ENCODE peak calls at places on chromosomes 16 and 17, in four cellular contexts. V is IMR-90, L is H9, E is mesendoderm. Z is an unnamed sample.
A peak's percentile ranks its signal among the peaks of the same experiment; 100 is the strongest.

GRCh38 chr17:68600881-68601564 is at the start of gene FAM20A:
- DNase-seq in V (no peak), L (peak; percentile 68), E (peak; percentile 69), Z (peak; percentile 67)

GRCh38 chr16:4772351-4772750 is 5.4 kb upstream of the ZNF500 start:
- DNase-seq in V (no peak), L (no peak), E (no peak), Z (no peak)

GRCh38 chr17:74923538-74924249 is 379 bp upstream of the OTOP2 start:
- DNase-seq in V (peak; percentile 27), L (peak; percentile 79), E (peak; percentile 37), Z (peak; percentile 89)

GRCh38 chr16:68079616-68080344 is 5.4 kb upstream of the NFATC3 start:
- DNase-seq in V (no peak), L (no peak), E (no peak), Z (no peak)

GRCh38 chr17:70503449-70503848 is 334.1 kb downstream of the KCNJ2 start:
- DNase-seq in V (no peak), L (no peak), E (no peak), Z (no peak)

GRCh38 chr17:28295677-28296578 is 23.1 kb upstream of the TMEM97 start:
- DNase-seq in V (no peak), L (no peak), E (no peak), Z (no peak)

GRCh38 chr17:17179371-17179827 is 26.7 kb downstream of the PLD6 start:
- DNase-seq in V (peak; percentile 31), L (no peak), E (no peak), Z (no peak)

GRCh38 chr17:46024590-46024989 is 25.5 kb downstream of the STH start:
- DNase-seq in V (no peak), L (no peak), E (no peak), Z (no peak)

GRCh38 chr17:61405047-61405685 is 5.5 kb downstream of the TBX2 start:
- DNase-seq in V (peak; percentile 41), L (peak; percentile 62), E (no peak), Z (no peak)

GRCh38 chr17:82883461-82884031 is 43.7 kb upstream of the ZNF750 start:
- DNase-seq in V (no peak), L (no peak), E (no peak), Z (no peak)

GRCh38 chr17:39923230-39923629 is 4.2 kb downstream of the ORMDL3 start:
- DNase-seq in V (no peak), L (no peak), E (no peak), Z (no peak)

GRCh38 chr16:70589998-70590471 is 56.3 kb upstream of the IL34 start:
- DNase-seq in V (peak; percentile 85), L (no peak), E (no peak), Z (no peak)

GRCh38 chr16:17836868-17837602 is 366.3 kb upstream of the XYLT1 start:
- DNase-seq in V (peak; percentile 98), L (peak; percentile 88), E (peak; percentile 98), Z (peak; percentile 57)

GRCh38 chr16:67910162-67910561 is 17.1 kb downstream of the PSKH1 start:
- DNase-seq in V (peak; percentile 69), L (no peak), E (no peak), Z (no peak)

GRCh38 chr17:17694229-17695081 is 13.2 kb downstream of the RAI1 start:
- DNase-seq in V (peak; percentile 55), L (peak; percentile 78), E (peak; percentile 75), Z (no peak)

GRCh38 chr17:6514371-6514770 is 42.0 kb downstream of the PITPNM3 start:
- DNase-seq in V (no peak), L (no peak), E (no peak), Z (no peak)

GRCh38 chr16:84234656-84235285 is 5.0 kb downstream of the KCNG4 start:
- DNase-seq in V (no peak), L (no peak), E (no peak), Z (no peak)

GRCh38 chr17:48520631-48521045 is 10.2 kb downstream of the HOXB1 start:
- DNase-seq in V (peak; percentile 67), L (peak; percentile 66), E (no peak), Z (no peak)

GRCh38 chr16:12340151-12340733 is 363.7 kb downstream of the SNX29 start:
- DNase-seq in V (peak; percentile 73), L (peak; percentile 77), E (peak; percentile 72), Z (no peak)

GRCh38 chr16:84786605-84787302 is 33.0 kb upstream of the CRISPLD2 start:
- DNase-seq in V (no peak), L (no peak), E (no peak), Z (no peak)

GRCh38 chr17:17959520-17960361 is 12.5 kb downstream of the TOM1L2 start:
- DNase-seq in V (peak; percentile 69), L (no peak), E (no peak), Z (no peak)

GRCh38 chr17:6420173-6420641 is 14.7 kb downstream of the AIPL1 start:
- DNase-seq in V (peak; percentile 1), L (peak; percentile 89), E (peak; percentile 55), Z (peak; percentile 76)

GRCh38 chr17:48051706-48052486 is 3.7 kb downstream of the NFE2L1 start:
- DNase-seq in V (peak; percentile 68), L (no peak), E (no peak), Z (no peak)

GRCh38 chr16:83227336-83227735 is 580.4 kb upstream of the HSBP1 start:
- DNase-seq in V (no peak), L (no peak), E (no peak), Z (no peak)

GRCh38 chr16:11213799-11214198 is 42.2 kb downstream of the SOCS1 start:
- DNase-seq in V (no peak), L (no peak), E (no peak), Z (no peak)

GRCh38 chr16:86363836-86364618 is 146.3 kb upstream of the FOXF1 start:
- DNase-seq in V (no peak), L (no peak), E (no peak), Z (no peak)

GRCh38 chr16:67707210-67707609 is 11.9 kb downstream of the GFOD2 start:
- DNase-seq in V (no peak), L (no peak), E (no peak), Z (no peak)

GRCh38 chr17:77737442-77738265 is 220.8 kb upstream of the TNRC6C start:
- DNase-seq in V (no peak), L (peak; percentile 24), E (no peak), Z (peak; percentile 26)

GRCh38 chr16:1095450-1096163 is 437 bp downstream of the C1QTNF8 start:
- DNase-seq in V (no peak), L (no peak), E (no peak), Z (no peak)

GRCh38 chr16:55115506-55115905 is 184.8 kb downstream of the IRX5 start:
- DNase-seq in V (no peak), L (no peak), E (no peak), Z (no peak)
- H4K5ac ChIP-seq in V (no peak overlapping the region), L (no peak overlapping the region), E (no peak overlapping the region), Z (no peak overlapping the region)

GRCh38 chr17:7887038-7887481 is 1.5 kb upstream of the CHD3 start:
- DNase-seq in V (no peak), L (peak; percentile 13), E (peak; percentile 44), Z (no peak)

GRCh38 chr17:7884581-7885356 is 3.8 kb upstream of the CHD3 start:
- DNase-seq in V (no peak), L (peak; percentile 34), E (no peak), Z (no peak)

GRCh38 chr17:7887482-7888183 is 956 bp upstream of the CHD3 start:
- DNase-seq in V (peak; percentile 98), L (peak; percentile 87), E (peak; percentile 86), Z (peak; percentile 77)

GRCh38 chr17:7885357-7886226 is 3.0 kb upstream of the CHD3 start:
- DNase-seq in V (peak; percentile 14), L (peak; percentile 58), E (peak; percentile 77), Z (peak; percentile 66)

GRCh38 chr17:7886227-7887037 is 2.2 kb upstream of the CHD3 start:
- DNase-seq in V (peak; percentile 7), L (peak; percentile 69), E (peak; percentile 61), Z (peak; percentile 59)
- H2BK15ac ChIP-seq in V (peak overlapping the region; percentile 33), L (no peak overlapping the region), E (no peak overlapping the region), Z (no peak overlapping the region)

GRCh38 chr17:42002175-42002791 is 15.0 kb downstream of the DNAJC7 start:
- DNase-seq in V (no peak), L (no peak), E (no peak), Z (no peak)
- H4K5ac ChIP-seq in V (no peak overlapping the region), L (no peak overlapping the region), E (no peak overlapping the region), Z (no peak overlapping the region)

DNA sequence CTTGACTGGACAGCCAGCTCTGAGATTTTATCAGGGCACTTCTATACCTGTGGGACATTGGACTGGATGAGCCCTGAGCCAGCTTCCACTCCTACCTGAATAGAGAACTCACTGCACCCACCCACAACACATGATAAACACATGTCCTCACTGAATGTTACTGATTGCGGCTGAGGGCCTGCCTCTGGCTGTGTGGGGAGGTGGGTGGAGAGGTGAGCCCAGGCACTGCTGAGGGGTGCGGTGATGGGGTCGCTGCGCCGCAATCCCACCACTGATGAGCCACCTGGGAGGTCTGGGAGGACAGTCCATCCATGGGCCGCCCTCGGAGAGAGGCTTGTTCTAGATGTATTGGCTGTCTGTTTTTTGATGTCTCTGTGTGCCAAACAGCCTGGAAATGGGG is 5.4 kb downstream of the TMEM92 start:
- DNase-seq in V (no peak), L (no peak), E (no peak), Z (no peak)
- H2BK15ac ChIP-seq in V (peak overlapping the region; percentile 79), L (no peak overlapping the region), E (no peak overlapping the region), Z (peak overlapping the region; percentile 61)

GRCh38 chr17:35053204-35053603 is 10.3 kb downstream of the RFFL start:
- DNase-seq in V (no peak), L (no peak), E (no peak), Z (no peak)
- H4K5ac ChIP-seq in V (no peak overlapping the region), L (no peak overlapping the region), E (no peak overlapping the region), Z (no peak overlapping the region)

GRCh38 chr17:79322216-79323123 is 247.8 kb downstream of the ENGASE start:
- DNase-seq in V (no peak), L (no peak), E (no peak), Z (no peak)

GRCh38 chr17:79316805-79317204 is 242.2 kb downstream of the ENGASE start:
- DNase-seq in V (no peak), L (no peak), E (no peak), Z (no peak)

GRCh38 chr17:79317916-79318315 is 243.3 kb downstream of the ENGASE start:
- DNase-seq in V (no peak), L (no peak), E (no peak), Z (no peak)

GRCh38 chr17:79323556-79323955 is 248.9 kb downstream of the ENGASE start:
- DNase-seq in V (no peak), L (no peak), E (no peak), Z (no peak)

GRCh38 chr17:79320331-79320730 is 245.7 kb downstream of the ENGASE start:
- DNase-seq in V (no peak), L (no peak), E (no peak), Z (no peak)
- H2BK15ac ChIP-seq in V (no peak overlapping the region), L (no peak overlapping the region), E (no peak overlapping the region), Z (no peak overlapping the region)

GRCh38 chr17:20281860-20282259 is 185.5 kb downstream of the LGALS9B start:
- DNase-seq in V (no peak), L (no peak), E (no peak), Z (no peak)

GRCh38 chr17:20282526-20283308 is 184.6 kb downstream of the LGALS9B start:
- DNase-seq in V (no peak), L (no peak), E (no peak), Z (no peak)

GRCh38 chr17:20280051-20280450 is 187.3 kb downstream of the LGALS9B start:
- DNase-seq in V (no peak), L (no peak), E (no peak), Z (no peak)

GRCh38 chr17:20279631-20280030 is 187.7 kb downstream of the LGALS9B start:
- DNase-seq in V (no peak), L (no peak), E (no peak), Z (no peak)

GRCh38 chr17:20280832-20281231 is 186.5 kb downstream of the LGALS9B start:
- DNase-seq in V (no peak), L (no peak), E (no peak), Z (no peak)
- H4K5ac ChIP-seq in V (no peak overlapping the region), L (no peak overlapping the region), E (no peak overlapping the region), Z (no peak overlapping the region)